ENCODE peak calls at places on chromosome 14, in eight cellular contexts. M is PC-3; G is CD4-positive, alpha-beta memory T cell; A is tibial nerve; O is psoas muscle; J is body of pancreas; Q is left ventricle myocardium inferior; Z is GM23248. C is an unnamed sample. For H3K9me3 and H3K4me1, the result is how much of the 10 kb centered on the place peaks cover.

GRCh38 chr14:71682337-71682736 is 249.9 kb upstream of the RGS6 start:
- DNase-seq in M (no peak), G (no peak), A (no peak), O (no peak), J (no peak), Q (no peak), Z (peak), C (no peak)

GRCh38 chr14:64823305-64823985 is 56.3 kb downstream of the SPTB start:
- DNase-seq in M (peak), G (peak), A (peak), O (peak), J (peak), Q (peak), Z (peak), C (peak)

GRCh38 chr14:69281450-69282169 is 21.7 kb downstream of the GALNT16 start:
- DNase-seq in M (no peak), G (no peak), A (no peak), O (no peak), J (no peak), Q (peak), Z (peak), C (no peak)

GRCh38 chr14:60757617-60758016 is 23.1 kb downstream of the MNAT1 start:
- DNase-seq in M (peak), G (no peak), A (no peak), O (no peak), J (no peak), Q (no peak), Z (peak), C (no peak)

GRCh38 chr14:73457050-73457934 is 1.1 kb downstream of the NUMB start:
- DNase-seq in M (peak), G (peak), A (no peak), O (peak), J (no peak), Q (peak), Z (peak), C (peak)

GRCh38 chr14:102821252-102821651 is 44.0 kb downstream of the TRAF3 start:
- DNase-seq in M (no peak), G (no peak), A (no peak), O (no peak), J (no peak), Q (no peak), Z (no peak), C (no peak)

GRCh38 chr14:78405071-78405856 is 235.1 kb downstream of the NRXN3 start:
- DNase-seq in M (no peak), G (no peak), A (no peak), O (no peak), J (no peak), Q (no peak), Z (no peak), C (no peak)

GRCh38 chr14:81127785-81128184 is 93.0 kb downstream of the GTF2A1 start:
- DNase-seq in M (no peak), G (no peak), A (no peak), O (no peak), J (no peak), Q (no peak), Z (peak), C (no peak)

GRCh38 chr14:77709412-77709811 is 1.5 kb downstream of the SLIRP start:
- DNase-seq in M (no peak), G (no peak), A (no peak), O (no peak), J (no peak), Q (no peak), Z (no peak), C (no peak)

GRCh38 chr14:64762044-64763034 is 58.1 kb downstream of the PLEKHG3 start:
- DNase-seq in M (peak), G (peak), A (peak), O (peak), J (peak), Q (peak), Z (peak), C (no peak)

GRCh38 chr14:27881646-27882045 is 884.9 kb upstream of the FOXG1 start:
- DNase-seq in M (no peak), G (no peak), A (no peak), O (no peak), J (no peak), Q (no peak), Z (no peak), C (no peak)

GRCh38 chr14:101972126-101972785 is 7.9 kb downstream of the DYNC1H1 start:
- DNase-seq in M (peak), G (no peak), A (peak), O (peak), J (peak), Q (peak), Z (peak), C (peak)

GRCh38 chr14:75999511-76000190 is 14.1 kb downstream of the IFT43 start:
- DNase-seq in M (no peak), G (no peak), A (no peak), O (no peak), J (no peak), Q (no peak), Z (no peak), C (no peak)

GRCh38 chr14:27411021-27411420 is 813.2 kb upstream of the NOVA1 start:
- DNase-seq in M (no peak), G (no peak), A (no peak), O (no peak), J (no peak), Q (no peak), Z (no peak), C (no peak)

GRCh38 chr14:62162998-62163589 is 400.9 kb downstream of the SNAPC1 start:
- DNase-seq in M (peak), G (peak), A (no peak), O (no peak), J (no peak), Q (no peak), Z (peak), C (no peak)

GRCh38 chr14:50839048-50839447 is 8.1 kb upstream of the NIN start:
- DNase-seq in M (peak), G (no peak), A (no peak), O (no peak), J (no peak), Q (no peak), Z (peak), C (no peak)

GRCh38 chr14:103019236-103019635 is 38.1 kb downstream of the CDC42BPB start:
- DNase-seq in M (no peak), G (no peak), A (no peak), O (no peak), J (no peak), Q (no peak), Z (no peak), C (no peak)

GRCh38 chr14:101502761-101503392 is 58.4 kb upstream of the DIO3 start:
- DNase-seq in M (no peak), G (no peak), A (peak), O (no peak), J (peak), Q (no peak), Z (no peak), C (peak)

GRCh38 chr14:103361868-103362267 is 23.3 kb upstream of the MARK3 start:
- DNase-seq in M (peak), G (no peak), A (no peak), O (no peak), J (no peak), Q (no peak), Z (peak), C (no peak)

GRCh38 chr14:89721991-89722390 is 232.5 kb downstream of the EFCAB11 start:
- DNase-seq in M (no peak), G (no peak), A (no peak), O (no peak), J (no peak), Q (no peak), Z (peak), C (no peak)

GRCh38 chr14:81314443-81315175 is 85.5 kb downstream of the STON2 start:
- DNase-seq in M (no peak), G (no peak), A (no peak), O (no peak), J (no peak), Q (no peak), Z (no peak), C (no peak)

GRCh38 chr14:68104518-68104917 is 284.9 kb downstream of the RAD51B start:
- DNase-seq in M (no peak), G (no peak), A (no peak), O (no peak), J (no peak), Q (no peak), Z (peak), C (no peak)

GRCh38 chr14:106876711-106877110 is 1350.3 kb downstream of the TMEM121 start:
- DNase-seq in M (no peak), G (no peak), A (no peak), O (no peak), J (no peak), Q (no peak), Z (no peak), C (no peak)

GRCh38 chr14:106875503-106875902 is 1349.1 kb downstream of the TMEM121 start:
- DNase-seq in M (no peak), G (peak), A (no peak), O (no peak), J (peak), Q (peak), Z (no peak), C (no peak)

GRCh38 chr14:106874365-106874764 is 1348.0 kb downstream of the TMEM121 start:
- DNase-seq in M (no peak), G (no peak), A (no peak), O (no peak), J (no peak), Q (no peak), Z (no peak), C (no peak)

GRCh38 chr14:106877527-106877926 is 1351.1 kb downstream of the TMEM121 start:
- DNase-seq in M (no peak), G (no peak), A (no peak), O (no peak), J (no peak), Q (no peak), Z (no peak), C (no peak)

GRCh38 chr14:106872619-106873446 is 1346.5 kb downstream of the TMEM121 start:
- DNase-seq in M (peak), G (peak), A (no peak), O (peak), J (peak), Q (peak), Z (peak), C (peak)
- H3K9me3 ChIP-seq in M (under half), G (under half), A (under half), O (under half), J (under half), Q (under half), Z (under half), C (under half)

GRCh38 chr14:74465335-74465734 is 27.8 kb downstream of the NPC2 start:
- DNase-seq in M (no peak), G (no peak), A (no peak), O (no peak), J (no peak), Q (no peak), Z (no peak), C (no peak)

GRCh38 chr14:74459981-74460380 is 33.1 kb downstream of the NPC2 start:
- DNase-seq in M (no peak), G (no peak), A (no peak), O (no peak), J (no peak), Q (no peak), Z (no peak), C (no peak)

GRCh38 chr14:74462993-74463392 is 30.1 kb downstream of the NPC2 start:
- DNase-seq in M (no peak), G (no peak), A (no peak), O (no peak), J (no peak), Q (no peak), Z (no peak), C (no peak)

GRCh38 chr14:74464785-74465184 is 28.3 kb downstream of the NPC2 start:
- DNase-seq in M (no peak), G (no peak), A (no peak), O (no peak), J (no peak), Q (no peak), Z (no peak), C (no peak)

DNA sequence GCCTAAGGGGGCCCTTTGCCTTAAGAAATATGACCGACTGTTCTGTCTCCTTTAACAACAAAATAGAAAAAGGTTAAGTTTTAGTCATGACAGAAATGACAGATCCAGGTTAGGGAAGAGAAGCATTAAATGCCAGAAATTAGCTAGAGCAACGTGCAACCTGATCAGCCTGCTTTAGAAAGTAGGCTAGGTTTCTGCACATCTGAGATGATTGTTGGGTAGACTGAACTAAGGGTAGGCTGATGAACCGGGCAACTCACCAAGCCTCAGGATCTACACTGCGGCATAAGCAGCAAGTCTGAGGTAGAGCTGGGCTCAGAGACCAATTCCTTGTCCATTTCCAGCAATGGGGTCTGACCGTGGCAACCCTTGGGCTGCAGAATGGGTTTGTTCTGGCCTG is 29.4 kb downstream of the NPC2 start:
- DNase-seq in M (no peak), G (no peak), A (no peak), O (no peak), J (no peak), Q (no peak), Z (no peak), C (no peak)
- H3K4me3 ChIP-seq in M (no peak), G (no peak), A (no peak), O (no peak), J (no peak), Q (no peak), Z (no peak), C (no peak)

GRCh38 chr14:54686871-54687749 is 120.2 kb downstream of the SAMD4A start:
- DNase-seq in M (no peak), G (no peak), A (no peak), O (peak), J (no peak), Q (peak), Z (peak), C (no peak)

GRCh38 chr14:54687750-54688119 is 120.8 kb downstream of the SAMD4A start:
- DNase-seq in M (no peak), G (no peak), A (no peak), O (no peak), J (no peak), Q (peak), Z (no peak), C (no peak)

GRCh38 chr14:54685286-54685845 is 118.4 kb downstream of the SAMD4A start:
- DNase-seq in M (no peak), G (no peak), A (no peak), O (no peak), J (no peak), Q (no peak), Z (no peak), C (no peak)

GRCh38 chr14:54688229-54688628 is 121.3 kb downstream of the SAMD4A start:
- DNase-seq in M (no peak), G (no peak), A (no peak), O (no peak), J (no peak), Q (no peak), Z (no peak), C (no peak)

DNA sequence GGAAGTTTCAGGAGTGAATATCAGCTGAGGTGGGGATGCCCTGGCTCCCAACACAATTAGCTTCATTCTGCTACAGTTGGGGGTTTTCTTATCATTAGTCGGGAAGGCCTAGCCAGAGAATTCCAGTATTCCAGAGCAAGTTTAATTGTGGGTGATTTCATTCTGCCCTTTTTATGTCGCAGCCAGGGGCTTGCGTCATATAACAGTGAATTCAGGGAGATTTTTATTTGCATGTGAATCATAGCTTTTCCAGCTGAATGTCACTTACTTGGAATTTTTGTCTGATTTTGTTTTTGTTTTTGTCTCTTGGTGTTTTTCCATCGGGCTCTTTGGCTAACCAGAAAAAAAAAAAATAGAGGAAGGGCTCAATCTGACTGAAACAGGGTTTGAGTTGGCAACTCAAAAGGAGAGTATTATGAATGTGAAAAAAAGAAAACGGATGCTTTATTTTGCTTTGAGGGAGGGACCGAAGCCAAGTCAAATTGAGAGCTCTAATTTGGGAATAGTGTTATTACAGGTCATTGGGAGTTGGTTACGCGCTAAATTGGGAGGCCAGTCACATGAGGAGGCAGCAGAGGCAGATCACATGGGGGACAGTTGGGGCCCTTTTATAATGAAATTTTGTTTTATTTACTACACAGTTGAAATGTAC is 119.4 kb downstream of the SAMD4A start:
- DNase-seq in M (peak), G (no peak), A (peak), O (peak), J (no peak), Q (peak), Z (peak), C (no peak)
- H3K4me1 ChIP-seq in M (under half), G (under half), A (under half), O (under half), J (under half), Q (half or more), Z (half or more), C (under half)

GRCh38 chr14:105173145-105173544 is 4.6 kb upstream of the JAG2 start:
- DNase-seq in M (no peak), G (no peak), A (no peak), O (no peak), J (no peak), Q (no peak), Z (no peak), C (no peak)
- H3K9me3 ChIP-seq in M (under half), G (under half), A (under half), O (under half), J (under half), Q (under half), Z (under half), C (under half)

C was measured in left lung.